ENCODE peak calls at places on chromosome 11, in five cellular contexts. D is A549, T is HepG2, X is K562, O is H1. V is an unnamed sample.

GRCh38 chr11:75969626-75970308 is 154.8 kb downstream of the UVRAG start:
- DNase-seq in O (no peak), D (no peak), T (no peak), X (no peak), V (no peak)

GRCh38 chr11:118436639-118437045 is 350 bp downstream of the KMT2A start:
- DNase-seq in T (no peak), X (no peak), O (peak), D (no peak), V (no peak)

GRCh38 chr11:107408762-107409200 is 48.8 kb downstream of the CWF19L2 start:
- DNase-seq in O (no peak), D (no peak), T (peak), X (no peak), V (no peak)

GRCh38 chr11:110467556-110467955 is 37.8 kb downstream of the FDX1 start:
- DNase-seq in D (no peak), O (no peak), X (no peak), T (peak), V (no peak)

GRCh38 chr11:39741066-39741465 is 1718.4 kb downstream of the LRRC4C start:
- DNase-seq in X (no peak), T (no peak), O (no peak), D (no peak), V (no peak)

GRCh38 chr11:120929090-120929489 is 94.8 kb upstream of the TBCEL start:
- DNase-seq in O (no peak), X (no peak), T (no peak), D (no peak), V (no peak)

GRCh38 chr11:122198291-122198983 is 82.4 kb upstream of the BLID start:
- DNase-seq in D (no peak), X (no peak), O (no peak), T (no peak), V (no peak)

GRCh38 chr11:60700689-60701508 is 1.5 kb downstream of the MS4A8 start:
- DNase-seq in O (peak), T (peak), X (peak), D (peak), V (no peak)

GRCh38 chr11:78354741-78355705 is 62.6 kb downstream of the GAB2 start:
- DNase-seq in O (no peak), D (no peak), X (no peak), T (no peak), V (no peak)

GRCh38 chr11:111283945-111284481 is 14.3 kb upstream of the POU2AF3 start:
- DNase-seq in D (no peak), T (no peak), O (no peak), X (no peak), V (no peak)

GRCh38 chr11:102776454-102776853 is 4.0 kb downstream of the MMP10 start:
- DNase-seq in O (no peak), X (no peak), D (no peak), T (no peak), V (no peak)

GRCh38 chr11:59644528-59644927 is 24.3 kb downstream of the PATL1 start:
- DNase-seq in T (no peak), X (no peak), D (no peak), O (no peak), V (no peak)

GRCh38 chr11:100740440-100740839 is 53.4 kb downstream of the ARHGAP42 start:
- DNase-seq in O (no peak), T (no peak), D (no peak), X (no peak), V (no peak)

GRCh38 chr11:61575886-61576516 is 4.9 kb downstream of the SYT7 start:
- DNase-seq in D (no peak), T (no peak), X (no peak), O (no peak), V (no peak)

GRCh38 chr11:78414321-78415051 is 3.1 kb downstream of the GAB2 start:
- DNase-seq in X (peak), T (no peak), D (peak), O (no peak), V (no peak)

GRCh38 chr11:119739021-119739703 is 10.2 kb upstream of the NECTIN1 start:
- DNase-seq in T (no peak), D (no peak), O (no peak), X (no peak), V (no peak)

GRCh38 chr11:119447664-119448242 is 24.8 kb upstream of the THY1 start:
- DNase-seq in D (no peak), O (no peak), T (no peak), X (no peak), V (no peak)

GRCh38 chr11:22808559-22809197 is 20.9 kb downstream of the SVIP start:
- DNase-seq in O (no peak), X (no peak), D (no peak), T (no peak), V (no peak)

GRCh38 chr11:1566381-1567051 is 5.6 kb downstream of the DUSP8 start:
- DNase-seq in X (no peak), D (no peak), O (peak), T (no peak), V (no peak)

GRCh38 chr11:123233280-123233977 is 38.4 kb upstream of the CLMP start:
- DNase-seq in X (no peak), D (no peak), O (no peak), T (no peak), V (peak)

GRCh38 chr11:113242767-113243397 is 71.5 kb upstream of the TTC12 start:
- DNase-seq in O (no peak), X (no peak), D (no peak), T (no peak), V (no peak)

GRCh38 chr11:70541699-70542098 is 143.4 kb downstream of the CTTN start:
- DNase-seq in D (no peak), O (no peak), T (no peak), X (no peak), V (no peak)

GRCh38 chr11:33500331-33500730 is 200.3 kb downstream of the C11orf91 start:
- DNase-seq in D (no peak), X (no peak), T (no peak), O (no peak), V (no peak)

GRCh38 chr11:65225284-65226102 is 36.3 kb upstream of the POLA2 start:
- DNase-seq in D (no peak), T (peak), O (peak), X (peak), V (no peak)

GRCh38 chr11:121336279-121336947 is 43.8 kb downstream of the SC5D start:
- DNase-seq in D (no peak), O (no peak), X (no peak), T (no peak), V (no peak)

DNA sequence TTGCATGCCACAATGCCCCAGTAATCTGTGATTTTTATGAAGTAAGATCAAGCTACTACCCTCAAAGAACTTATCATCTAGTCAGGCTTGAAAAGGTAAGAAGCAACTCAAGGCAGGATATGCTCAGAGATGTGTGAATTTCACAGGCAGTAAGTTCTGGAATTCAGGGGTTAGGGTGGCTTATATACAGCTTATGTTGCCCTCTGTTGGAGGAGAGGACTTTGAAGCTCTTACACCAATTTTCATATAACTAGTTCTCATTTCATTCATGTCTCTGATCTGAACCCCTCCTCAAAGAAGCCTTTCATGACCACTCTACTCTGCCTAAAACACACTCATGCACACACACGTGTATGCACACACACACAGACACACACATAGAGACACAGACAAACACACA is 220.5 kb upstream of the ZBED5 start:
- DNase-seq in O (no peak), D (no peak), T (no peak), X (no peak), V (no peak)
- TF ChIP-seq HDAC2 in O (no peak), D (no peak), T (no peak), X (no peak), V (no peak)

GRCh38 chr11:67438121-67438902 is 830 bp upstream of the PTPRCAP start:
- DNase-seq in T (no peak), D (no peak), O (no peak), X (no peak), V (no peak)
- TF ChIP-seq HDAC2 in T (no peak), D (no peak), O (no peak), X (no peak), V (no peak)

GRCh38 chr11:104529213-104529612 is 365.3 kb upstream of the PDGFD start:
- DNase-seq in T (no peak), X (no peak), O (no peak), D (no peak), V (no peak)

GRCh38 chr11:104529916-104530315 is 366.0 kb upstream of the PDGFD start:
- DNase-seq in X (no peak), T (no peak), D (no peak), O (no peak), V (no peak)

GRCh38 chr11:104534268-104534667 is 364.0 kb downstream of the CASP12 start:
- DNase-seq in T (no peak), O (no peak), D (peak), X (no peak), V (no peak)

GRCh38 chr11:104531894-104532293 is 366.4 kb downstream of the CASP12 start:
- DNase-seq in T (no peak), O (no peak), D (no peak), X (no peak), V (no peak)

DNA sequence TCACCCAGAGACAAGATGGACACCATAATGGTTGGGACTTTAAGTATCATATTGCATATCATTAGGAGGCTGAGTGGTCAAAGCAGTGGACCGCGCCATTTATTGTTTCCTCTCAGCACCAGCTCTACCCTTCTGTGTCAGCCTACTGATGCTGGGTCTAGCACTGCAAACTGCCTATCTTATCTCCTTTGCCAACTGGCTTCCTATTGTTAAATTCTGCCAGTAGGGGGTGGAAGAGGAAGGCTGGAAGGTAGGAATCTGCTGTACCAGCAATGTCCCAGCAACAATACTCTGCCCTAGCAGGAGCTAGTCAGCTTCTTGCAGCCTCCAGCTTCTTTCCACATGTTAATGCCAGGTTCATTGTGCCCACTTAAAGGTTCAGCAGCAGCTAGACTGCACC is 367.1 kb upstream of the PDGFD start:
- DNase-seq in O (no peak), T (peak), X (no peak), D (peak), V (no peak)
- TF ChIP-seq HDAC2 in O (no peak), T (no peak), X (no peak), D (no peak), V (no peak)

DNA sequence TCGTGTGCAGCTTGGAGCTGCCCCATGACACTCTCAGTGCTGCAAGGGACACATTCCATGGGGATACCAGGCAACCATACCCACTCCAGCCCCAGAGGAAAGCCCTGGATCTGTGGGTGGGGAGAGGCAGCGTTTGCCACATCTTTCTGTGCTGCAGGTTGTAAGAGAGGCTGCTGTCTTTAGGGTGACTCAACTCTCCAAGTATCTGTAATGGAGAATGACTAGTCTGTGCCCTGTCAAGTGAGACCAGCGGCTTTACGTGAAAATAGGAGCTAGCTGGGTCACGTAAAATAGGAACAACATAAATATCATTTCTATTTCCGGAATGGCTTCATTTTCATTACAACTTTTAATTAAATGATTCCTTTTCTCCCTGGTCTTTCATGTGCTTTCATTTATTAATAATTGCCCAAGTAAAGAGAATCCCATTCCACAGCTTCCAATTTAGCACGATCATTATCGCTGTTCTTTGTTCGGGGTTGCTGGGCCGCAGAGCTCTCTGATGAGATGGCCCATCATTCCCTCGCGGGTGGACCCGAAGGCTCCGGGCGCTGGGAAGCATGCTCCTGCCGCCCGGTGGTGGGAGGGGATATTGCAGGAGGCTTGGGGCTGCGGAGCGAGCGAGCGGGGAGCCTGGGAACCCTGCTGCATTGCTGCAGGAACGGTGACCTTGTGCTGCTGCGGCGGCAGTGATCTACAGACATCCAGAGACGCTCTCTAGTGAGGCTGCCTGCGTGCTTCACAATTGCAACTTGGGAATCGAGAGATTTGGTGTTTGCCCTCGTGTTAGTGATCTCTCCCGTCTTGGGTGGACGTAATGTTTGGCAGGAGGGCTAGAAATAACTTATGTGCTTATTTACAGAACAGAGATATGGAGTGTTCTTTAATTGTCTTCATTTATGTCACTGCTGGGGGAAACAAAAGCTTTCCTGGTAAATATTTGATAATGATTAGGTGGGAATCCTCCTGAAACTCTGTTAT is 10.6 kb downstream of the SLC6A5 start:
- DNase-seq in O (peak), T (peak), D (peak), X (peak), V (no peak)
- TF ChIP-seq HDAC2 in O (no peak), T (no peak), D (no peak), X (no peak), V (no peak)

GRCh38 chr11:124736738-124737137 is 3.0 kb upstream of the NRGN start:
- DNase-seq in D (no peak), O (no peak), X (no peak), T (no peak), V (no peak)
- TF ChIP-seq HDAC2 in D (no peak), O (no peak), X (no peak), T (no peak), V (no peak)

V was measured in GM12878.